ENCODE peak calls at places on chromosomes 5 and 9, in ten cellular contexts. M is BE2C, E is T-helper 17 cell, D is spleen, S is astrocyte, X is adipocyte, V is frontal cortex, F is GDM1, I is activated T-helper 1 cell treated with Interleukin-2 at 50 U/mL for 16 hours, A is GM13976. G is an unnamed sample.

GRCh38 chr9:114169940-114170791 is 14.8 kb downstream of the COL27A1 start:
- DNase-seq in I (no peak), D (peak; percentile 31), V (no peak), E (no peak), M (no peak), X (no peak), F (no peak), S (no peak), A (no peak), G (no peak)

GRCh38 chr5:120499876-120500275 is 35.8 kb downstream of the PRR16 start:
- DNase-seq in D (no peak), F (no peak), S (no peak), A (no peak), M (no peak), I (no peak), E (no peak), V (no peak), X (no peak), G (no peak)

GRCh38 chr5:114360816-114361723 is 800 bp upstream of the KCNN2 start:
- DNase-seq in X (peak; percentile 51), S (no peak), M (peak; percentile 24), E (no peak), I (no peak), F (no peak), D (peak; percentile 74), A (peak; percentile 83), V (peak; percentile 70), G (peak; percentile 28)

GRCh38 chr9:32839013-32839442 is 55.7 kb downstream of the TMEM215 start:
- DNase-seq in A (no peak), X (no peak), I (no peak), F (no peak), V (no peak), D (no peak), E (no peak), S (no peak), M (no peak), G (no peak)

GRCh38 chr9:107976767-107977166 is 487.2 kb upstream of the KLF4 start:
- DNase-seq in A (no peak), E (no peak), S (no peak), M (no peak), X (peak; percentile 18), I (no peak), F (no peak), D (peak; percentile 69), V (no peak), G (no peak)

GRCh38 chr5:42268630-42269029 is 154.6 kb upstream of the GHR start:
- DNase-seq in M (no peak), E (no peak), X (no peak), A (no peak), V (no peak), D (no peak), I (no peak), S (peak; percentile 14), F (peak; percentile 14), G (peak; percentile 2)

GRCh38 chr9:131728961-131729360 is 10.9 kb downstream of the RAPGEF1 start:
- DNase-seq in E (peak; percentile 59), X (no peak), I (peak; percentile 38), D (peak; percentile 88), A (no peak), V (no peak), F (no peak), M (peak; percentile 54), S (no peak), G (no peak)

GRCh38 chr5:149837680-149838269 is 106.8 kb downstream of the PDE6A start:
- DNase-seq in V (peak; percentile 76), M (peak; percentile 77), D (peak; percentile 72), F (no peak), E (no peak), A (no peak), I (no peak), S (peak; percentile 46), X (peak; percentile 83), G (peak; percentile 20)

GRCh38 chr5:133642153-133642552 is 29.8 kb upstream of the FSTL4 start:
- DNase-seq in M (no peak), S (no peak), I (no peak), F (no peak), E (no peak), X (no peak), A (no peak), D (no peak), V (no peak), G (no peak)

GRCh38 chr9:135275163-135275925 is 187.9 kb downstream of the OLFM1 start:
- DNase-seq in I (no peak), D (no peak), V (peak; percentile 62), M (peak; percentile 51), E (no peak), A (no peak), F (no peak), X (no peak), S (no peak), G (no peak)

GRCh38 chr9:96523429-96523828 is 73.5 kb downstream of the HABP4 start:
- DNase-seq in A (no peak), I (no peak), E (no peak), X (no peak), S (peak; percentile 23), V (no peak), F (no peak), D (no peak), M (no peak), G (no peak)

GRCh38 chr5:142446131-142446959 is 121.5 kb upstream of the SPRY4 start:
- DNase-seq in A (no peak), I (no peak), S (peak; percentile 85), V (no peak), M (no peak), F (no peak), X (peak; percentile 36), D (no peak), E (no peak), G (peak; percentile 86)

GRCh38 chr9:36485647-36486453 is 85.8 kb upstream of the RNF38 start:
- DNase-seq in D (no peak), A (no peak), M (no peak), X (no peak), S (no peak), E (no peak), I (no peak), F (no peak), V (no peak), G (no peak)

GRCh38 chr9:119726035-119726434 is 356.8 kb upstream of the BRINP1 start:
- DNase-seq in M (no peak), F (no peak), S (no peak), A (no peak), V (no peak), D (no peak), I (no peak), E (no peak), X (no peak), G (no peak)

GRCh38 chr5:112183103-112183634 is 235.9 kb downstream of the EPB41L4A start:
- DNase-seq in M (no peak), X (no peak), E (no peak), S (peak; percentile 69), F (peak; percentile 2), I (no peak), D (no peak), V (no peak), A (no peak), G (peak; percentile 79)

GRCh38 chr5:72467987-72468386 is 39.2 kb downstream of the ZNF366 start:
- DNase-seq in I (no peak), D (no peak), X (peak; percentile 55), F (no peak), A (no peak), E (no peak), S (peak; percentile 73), V (no peak), M (no peak), G (peak; percentile 91)

GRCh38 chr5:36696059-36696673 is 89.8 kb downstream of the SLC1A3 start:
- DNase-seq in D (no peak), V (peak; percentile 48), E (no peak), F (no peak), S (peak; percentile 41), A (peak; percentile 53), M (peak; percentile 41), I (peak; percentile 1), X (peak; percentile 76), G (peak; percentile 48)

G was measured in NCI-H226.